ENCODE peak calls at places on chromosomes 4 and X, in eight cellular contexts. One of them, this sample, is unnamed. For H3K4me1, the result is how much of the 10 kb centered on the place peaks cover.

GRCh38 chr4:83613994-83614393 is 78.1 kb downstream of the GPAT3 start:
- DNase-seq in CD4-positive, CD25-positive, alpha-beta regulatory T cell: no peak
- DNase-seq in tibial artery: no peak
- DNase-seq in CD8-positive, alpha-beta memory T cell: no peak
- DNase-seq in H1: no peak
- DNase-seq in hepatocyte: no peak
- DNase-seq in HCT116: no peak
- DNase-seq in mucosa of descending colon: no peak
- DNase-seq in this sample: no peak

GRCh38 chrX:10095698-10096432 is 60.9 kb upstream of the CLCN4 start:
- DNase-seq in hepatocyte: no peak
- DNase-seq in H1: no peak
- DNase-seq in CD4-positive, CD25-positive, alpha-beta regulatory T cell: no peak
- DNase-seq in tibial artery: no peak
- DNase-seq in mucosa of descending colon: no peak
- DNase-seq in HCT116: no peak
- DNase-seq in CD8-positive, alpha-beta memory T cell: peak
- DNase-seq in this sample: no peak

GRCh38 chr4:153294631-153295030 is 49.9 kb upstream of the MND1 start:
- DNase-seq in HCT116: no peak
- DNase-seq in mucosa of descending colon: no peak
- DNase-seq in H1: no peak
- DNase-seq in CD8-positive, alpha-beta memory T cell: no peak
- DNase-seq in CD4-positive, CD25-positive, alpha-beta regulatory T cell: no peak
- DNase-seq in tibial artery: no peak
- DNase-seq in hepatocyte: no peak
- DNase-seq in this sample: no peak

GRCh38 chrX:13005671-13006473 is 31.0 kb downstream of the TMSB4X start:
- DNase-seq in H1: no peak
- DNase-seq in CD8-positive, alpha-beta memory T cell: no peak
- DNase-seq in hepatocyte: no peak
- DNase-seq in HCT116: no peak
- DNase-seq in mucosa of descending colon: no peak
- DNase-seq in tibial artery: no peak
- DNase-seq in CD4-positive, CD25-positive, alpha-beta regulatory T cell: no peak
- DNase-seq in this sample: no peak

GRCh38 chrX:15721911-15722310 is 16.2 kb upstream of the CA5B start:
- DNase-seq in CD8-positive, alpha-beta memory T cell: no peak
- DNase-seq in HCT116: no peak
- DNase-seq in hepatocyte: no peak
- DNase-seq in H1: no peak
- DNase-seq in CD4-positive, CD25-positive, alpha-beta regulatory T cell: no peak
- DNase-seq in mucosa of descending colon: no peak
- DNase-seq in tibial artery: no peak
- DNase-seq in this sample: no peak

GRCh38 chr4:145937990-145938611 is 522 bp downstream of the ZNF827 start:
- DNase-seq in CD4-positive, CD25-positive, alpha-beta regulatory T cell: peak
- DNase-seq in tibial artery: peak
- DNase-seq in CD8-positive, alpha-beta memory T cell: peak
- DNase-seq in HCT116: no peak
- DNase-seq in mucosa of descending colon: no peak
- DNase-seq in H1: no peak
- DNase-seq in hepatocyte: peak
- DNase-seq in this sample: no peak

GRCh38 chrX:64842492-64842891 is 133.8 kb downstream of the ZC4H2 start:
- DNase-seq in H1: no peak
- DNase-seq in tibial artery: no peak
- DNase-seq in CD4-positive, CD25-positive, alpha-beta regulatory T cell: peak
- DNase-seq in hepatocyte: no peak
- DNase-seq in mucosa of descending colon: no peak
- DNase-seq in HCT116: no peak
- DNase-seq in CD8-positive, alpha-beta memory T cell: peak
- DNase-seq in this sample: no peak

GRCh38 chr4:24884925-24885324 is 27.9 kb downstream of the CCDC149 start:
- DNase-seq in HCT116: no peak
- DNase-seq in mucosa of descending colon: no peak
- DNase-seq in hepatocyte: no peak
- DNase-seq in tibial artery: no peak
- DNase-seq in CD4-positive, CD25-positive, alpha-beta regulatory T cell: no peak
- DNase-seq in CD8-positive, alpha-beta memory T cell: no peak
- DNase-seq in H1: no peak
- DNase-seq in this sample: no peak

GRCh38 chr4:13329963-13330362 is 154.2 kb downstream of the RAB28 start:
- DNase-seq in hepatocyte: no peak
- DNase-seq in H1: no peak
- DNase-seq in CD8-positive, alpha-beta memory T cell: no peak
- DNase-seq in HCT116: peak
- DNase-seq in mucosa of descending colon: no peak
- DNase-seq in CD4-positive, CD25-positive, alpha-beta regulatory T cell: no peak
- DNase-seq in tibial artery: no peak
- DNase-seq in this sample: no peak

GRCh38 chr4:147360301-147360700 is 120.6 kb upstream of the EDNRA start:
- DNase-seq in HCT116: no peak
- DNase-seq in H1: no peak
- DNase-seq in CD4-positive, CD25-positive, alpha-beta regulatory T cell: no peak
- DNase-seq in mucosa of descending colon: no peak
- DNase-seq in CD8-positive, alpha-beta memory T cell: no peak
- DNase-seq in hepatocyte: peak
- DNase-seq in tibial artery: no peak
- DNase-seq in this sample: no peak

GRCh38 chr4:133618963-133619362 is 469.9 kb downstream of the PCDH10 start:
- DNase-seq in H1: no peak
- DNase-seq in hepatocyte: no peak
- DNase-seq in HCT116: no peak
- DNase-seq in CD4-positive, CD25-positive, alpha-beta regulatory T cell: no peak
- DNase-seq in mucosa of descending colon: no peak
- DNase-seq in CD8-positive, alpha-beta memory T cell: no peak
- DNase-seq in tibial artery: no peak
- DNase-seq in this sample: no peak

GRCh38 chr4:14168919-14169318 is 541.4 kb upstream of the BOD1L1 start:
- DNase-seq in H1: no peak
- DNase-seq in CD4-positive, CD25-positive, alpha-beta regulatory T cell: no peak
- DNase-seq in HCT116: no peak
- DNase-seq in tibial artery: no peak
- DNase-seq in CD8-positive, alpha-beta memory T cell: no peak
- DNase-seq in mucosa of descending colon: no peak
- DNase-seq in hepatocyte: peak
- DNase-seq in this sample: peak

GRCh38 chrX:23822397-23822796 is 39.4 kb downstream of the SAT1 start:
- DNase-seq in CD8-positive, alpha-beta memory T cell: no peak
- DNase-seq in H1: no peak
- DNase-seq in tibial artery: no peak
- DNase-seq in hepatocyte: peak
- DNase-seq in CD4-positive, CD25-positive, alpha-beta regulatory T cell: no peak
- DNase-seq in HCT116: no peak
- DNase-seq in mucosa of descending colon: no peak
- DNase-seq in this sample: no peak
- H3K4me3 ChIP-seq in CD8-positive, alpha-beta memory T cell: no peak
- H3K4me3 ChIP-seq in H1: no peak
- H3K4me3 ChIP-seq in tibial artery: no peak
- H3K4me3 ChIP-seq in hepatocyte: no peak
- H3K4me3 ChIP-seq in CD4-positive, CD25-positive, alpha-beta regulatory T cell: no peak
- H3K4me3 ChIP-seq in HCT116: no peak
- H3K4me3 ChIP-seq in mucosa of descending colon: no peak
- H3K4me3 ChIP-seq in this sample: no peak

GRCh38 chrX:134546187-134546586 is 86.2 kb downstream of the HPRT1 start:
- DNase-seq in tibial artery: no peak
- DNase-seq in CD4-positive, CD25-positive, alpha-beta regulatory T cell: no peak
- DNase-seq in mucosa of descending colon: no peak
- DNase-seq in CD8-positive, alpha-beta memory T cell: no peak
- DNase-seq in HCT116: no peak
- DNase-seq in hepatocyte: no peak
- DNase-seq in H1: no peak
- DNase-seq in this sample: no peak

GRCh38 chrX:134544189-134544588 is 84.2 kb downstream of the HPRT1 start:
- DNase-seq in CD8-positive, alpha-beta memory T cell: no peak
- DNase-seq in hepatocyte: no peak
- DNase-seq in mucosa of descending colon: no peak
- DNase-seq in CD4-positive, CD25-positive, alpha-beta regulatory T cell: no peak
- DNase-seq in H1: no peak
- DNase-seq in tibial artery: no peak
- DNase-seq in HCT116: no peak
- DNase-seq in this sample: no peak

GRCh38 chrX:134544614-134545255 is 84.8 kb downstream of the HPRT1 start:
- DNase-seq in HCT116: no peak
- DNase-seq in CD8-positive, alpha-beta memory T cell: no peak
- DNase-seq in H1: no peak
- DNase-seq in hepatocyte: peak
- DNase-seq in tibial artery: no peak
- DNase-seq in mucosa of descending colon: peak
- DNase-seq in CD4-positive, CD25-positive, alpha-beta regulatory T cell: no peak
- DNase-seq in this sample: no peak

GRCh38 chrX:134547047-134547679 is 87.2 kb downstream of the HPRT1 start:
- DNase-seq in tibial artery: no peak
- DNase-seq in HCT116: no peak
- DNase-seq in hepatocyte: no peak
- DNase-seq in mucosa of descending colon: no peak
- DNase-seq in CD8-positive, alpha-beta memory T cell: no peak
- DNase-seq in H1: no peak
- DNase-seq in CD4-positive, CD25-positive, alpha-beta regulatory T cell: no peak
- DNase-seq in this sample: no peak

DNA sequence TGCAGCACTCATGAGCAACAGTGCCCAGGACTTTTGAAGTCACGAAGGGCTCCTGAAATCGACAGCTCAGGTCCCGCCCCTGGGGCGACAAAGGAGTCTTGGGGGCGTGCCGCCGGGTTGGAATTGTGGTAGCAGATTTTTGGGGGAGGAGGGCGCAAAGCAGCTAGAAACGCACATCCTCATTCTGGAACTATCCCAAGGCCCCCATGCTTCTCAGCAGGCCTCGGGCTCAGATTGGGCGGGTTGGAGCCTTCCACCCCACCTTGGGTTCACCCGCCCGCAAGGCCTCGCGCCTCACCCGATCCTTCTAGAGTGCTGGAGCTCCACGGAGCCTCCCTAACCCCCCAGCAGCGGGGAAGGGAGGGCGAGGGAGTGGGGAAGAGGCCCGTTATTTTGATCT is 85.6 kb downstream of the HPRT1 start:
- DNase-seq in CD8-positive, alpha-beta memory T cell: no peak
- DNase-seq in CD4-positive, CD25-positive, alpha-beta regulatory T cell: no peak
- DNase-seq in HCT116: no peak
- DNase-seq in mucosa of descending colon: no peak
- DNase-seq in hepatocyte: no peak
- DNase-seq in H1: no peak
- DNase-seq in tibial artery: no peak
- DNase-seq in this sample: no peak
- H3K4me1 ChIP-seq in CD8-positive, alpha-beta memory T cell: under half
- H3K4me1 ChIP-seq in CD4-positive, CD25-positive, alpha-beta regulatory T cell: under half
- H3K4me1 ChIP-seq in HCT116: under half
- H3K4me1 ChIP-seq in mucosa of descending colon: under half
- H3K4me1 ChIP-seq in hepatocyte: under half
- H3K4me1 ChIP-seq in H1: under half
- H3K4me1 ChIP-seq in tibial artery: under half
- H3K4me1 ChIP-seq in this sample: under half

DNA sequence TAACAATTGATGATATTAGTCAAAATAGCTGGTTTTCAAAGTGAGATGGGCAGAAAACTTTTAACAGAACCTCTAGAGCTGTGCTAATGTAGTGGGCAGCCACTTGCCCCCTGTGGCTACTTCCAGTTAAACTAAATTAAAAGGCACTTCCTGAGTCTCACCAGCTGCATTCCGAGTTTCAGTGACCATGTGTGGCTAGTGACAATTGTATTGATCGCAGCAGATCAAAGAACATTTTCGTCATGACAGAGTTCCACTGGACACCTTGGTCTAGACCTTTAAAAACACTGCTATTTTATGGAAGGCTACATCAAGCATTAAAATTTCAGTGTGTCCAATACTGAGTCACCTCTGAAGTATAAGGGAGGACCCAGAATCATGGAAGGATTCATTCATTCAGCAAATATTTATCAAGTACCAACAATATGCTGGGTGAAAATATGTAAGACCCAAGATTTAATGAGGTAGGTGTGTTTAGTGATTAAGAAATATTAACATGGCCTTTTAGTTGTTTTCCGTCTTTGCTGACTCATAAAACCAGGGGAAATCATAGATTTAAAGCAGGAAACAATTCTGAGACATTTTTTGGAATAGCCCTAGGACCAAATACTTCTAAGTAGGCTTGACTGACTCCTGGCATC is 5.1 kb upstream of the FAT1 start:
- DNase-seq in mucosa of descending colon: no peak
- DNase-seq in tibial artery: no peak
- DNase-seq in H1: no peak
- DNase-seq in CD4-positive, CD25-positive, alpha-beta regulatory T cell: no peak
- DNase-seq in CD8-positive, alpha-beta memory T cell: no peak
- DNase-seq in HCT116: peak
- DNase-seq in hepatocyte: no peak
- DNase-seq in this sample: no peak
- H3K4me3 ChIP-seq in mucosa of descending colon: no peak
- H3K4me3 ChIP-seq in tibial artery: no peak
- H3K4me3 ChIP-seq in H1: no peak
- H3K4me3 ChIP-seq in CD4-positive, CD25-positive, alpha-beta regulatory T cell: no peak
- H3K4me3 ChIP-seq in CD8-positive, alpha-beta memory T cell: no peak
- H3K4me3 ChIP-seq in HCT116: no peak
- H3K4me3 ChIP-seq in hepatocyte: no peak
- H3K4me3 ChIP-seq in this sample: peak

GRCh38 chr4:6852582-6852981 is 57.0 kb upstream of the TBC1D14 start:
- DNase-seq in H1: no peak
- DNase-seq in HCT116: no peak
- DNase-seq in CD4-positive, CD25-positive, alpha-beta regulatory T cell: no peak
- DNase-seq in tibial artery: no peak
- DNase-seq in CD8-positive, alpha-beta memory T cell: no peak
- DNase-seq in mucosa of descending colon: no peak
- DNase-seq in hepatocyte: no peak
- DNase-seq in this sample: no peak
- H3K4me1 ChIP-seq in H1: under half
- H3K4me1 ChIP-seq in HCT116: under half
- H3K4me1 ChIP-seq in CD4-positive, CD25-positive, alpha-beta regulatory T cell: under half
- H3K4me1 ChIP-seq in tibial artery: under half
- H3K4me1 ChIP-seq in CD8-positive, alpha-beta memory T cell: under half
- H3K4me1 ChIP-seq in mucosa of descending colon: under half
- H3K4me1 ChIP-seq in hepatocyte: under half
- H3K4me1 ChIP-seq in this sample: under half

GRCh38 chr4:41410049-41410448 is 127.9 kb upstream of the LIMCH1 start:
- DNase-seq in CD8-positive, alpha-beta memory T cell: no peak
- DNase-seq in CD4-positive, CD25-positive, alpha-beta regulatory T cell: no peak
- DNase-seq in HCT116: no peak
- DNase-seq in hepatocyte: no peak
- DNase-seq in H1: no peak
- DNase-seq in mucosa of descending colon: no peak
- DNase-seq in tibial artery: no peak
- DNase-seq in this sample: no peak
- H3K4me3 ChIP-seq in CD8-positive, alpha-beta memory T cell: no peak
- H3K4me3 ChIP-seq in CD4-positive, CD25-positive, alpha-beta regulatory T cell: no peak
- H3K4me3 ChIP-seq in HCT116: no peak
- H3K4me3 ChIP-seq in hepatocyte: no peak
- H3K4me3 ChIP-seq in H1: no peak
- H3K4me3 ChIP-seq in mucosa of descending colon: no peak
- H3K4me3 ChIP-seq in tibial artery: no peak
- H3K4me3 ChIP-seq in this sample: no peak

GRCh38 chr4:173937871-173938270 is 345.6 kb downstream of the FBXO8 start:
- DNase-seq in CD4-positive, CD25-positive, alpha-beta regulatory T cell: no peak
- DNase-seq in HCT116: no peak
- DNase-seq in CD8-positive, alpha-beta memory T cell: no peak
- DNase-seq in H1: no peak
- DNase-seq in mucosa of descending colon: no peak
- DNase-seq in tibial artery: no peak
- DNase-seq in hepatocyte: no peak
- DNase-seq in this sample: no peak
- H3K4me1 ChIP-seq in CD4-positive, CD25-positive, alpha-beta regulatory T cell: under half
- H3K4me1 ChIP-seq in HCT116: under half
- H3K4me1 ChIP-seq in CD8-positive, alpha-beta memory T cell: under half
- H3K4me1 ChIP-seq in H1: under half
- H3K4me1 ChIP-seq in mucosa of descending colon: under half
- H3K4me1 ChIP-seq in tibial artery: under half
- H3K4me1 ChIP-seq in hepatocyte: under half
- H3K4me1 ChIP-seq in this sample: under half